ENCODE peak calls at places on chromosomes 12 and 14, in nine cellular contexts. B, Z, Q, C, R, M, T, P and E are unnamed samples.

GRCh38 chr12:17381211-17381610 is 708.8 kb downstream of the RERGL start:
- DNase-seq in B (no peak), Z (no peak), Q (no peak), C (no peak), R (no peak), M (no peak), T (no peak), P (no peak), E (no peak)

GRCh38 chr14:58362798-58363412 is 32.8 kb upstream of the TOMM20L start:
- DNase-seq in B (no peak), Z (peak; percentile 14), Q (no peak), C (peak; percentile 4), R (no peak), M (no peak), T (peak; percentile 17), P (no peak), E (no peak)

GRCh38 chr12:109818900-109819500 is 14.2 kb downstream of the TRPV4 start:
- DNase-seq in B (no peak), Z (peak; percentile 20), Q (no peak), C (peak; percentile 8), R (no peak), M (no peak), T (peak; percentile 52), P (no peak), E (no peak)

GRCh38 chr14:77562681-77563080 is 53.8 kb downstream of the SPTLC2 start:
- DNase-seq in B (no peak), Z (peak; percentile 92), Q (no peak), C (peak; percentile 89), R (no peak), M (no peak), T (peak; percentile 98), P (no peak), E (no peak)

GRCh38 chr12:12333980-12334709 is 15.9 kb downstream of the MANSC1 start:
- DNase-seq in B (no peak), Z (peak; percentile 49), Q (peak; percentile 48), C (peak; percentile 27), R (peak; percentile 32), M (no peak), T (peak; percentile 46), P (peak; percentile 62), E (peak; percentile 75)

GRCh38 chr14:36346052-36346451 is 25.6 kb upstream of the MBIP start:
- DNase-seq in B (no peak), Z (no peak), Q (no peak), C (no peak), R (no peak), M (no peak), T (no peak), P (no peak), E (no peak)

GRCh38 chr12:63151061-63151897 is at the start of gene AVPR1A:
- DNase-seq in B (no peak), Z (no peak), Q (peak; percentile 29), C (no peak), R (peak; percentile 60), M (peak; percentile 67), T (no peak), P (no peak), E (no peak)

GRCh38 chr14:96126783-96127271 is 77.8 kb upstream of the BDKRB2 start:
- DNase-seq in B (no peak), Z (no peak), Q (no peak), C (no peak), R (no peak), M (no peak), T (peak; percentile 55), P (no peak), E (no peak)

GRCh38 chr14:76546426-76547221 is 170.7 kb downstream of the ESRRB start:
- DNase-seq in B (no peak), Z (no peak), Q (no peak), C (no peak), R (no peak), M (no peak), T (no peak), P (peak; percentile 11), E (no peak)

GRCh38 chr12:96295532-96296160 is 101.5 kb downstream of the ELK3 start:
- DNase-seq in B (no peak), Z (no peak), Q (no peak), C (no peak), R (no peak), M (no peak), T (no peak), P (no peak), E (no peak)

GRCh38 chr12:96297504-96297903 is 102.7 kb downstream of the CDK17 start:
- DNase-seq in B (no peak), Z (no peak), Q (no peak), C (no peak), R (no peak), M (no peak), T (no peak), P (no peak), E (no peak)

GRCh38 chr12:96294831-96295230 is 100.7 kb downstream of the ELK3 start:
- DNase-seq in B (no peak), Z (peak; percentile 76), Q (no peak), C (peak; percentile 74), R (no peak), M (no peak), T (peak; percentile 53), P (no peak), E (no peak)

GRCh38 chr12:96289067-96289466 is 94.9 kb downstream of the ELK3 start:
- DNase-seq in B (no peak), Z (no peak), Q (no peak), C (no peak), R (no peak), M (no peak), T (no peak), P (no peak), E (no peak)

GRCh38 chr12:96293093-96293492 is 98.9 kb downstream of the ELK3 start:
- DNase-seq in B (no peak), Z (no peak), Q (no peak), C (no peak), R (no peak), M (no peak), T (no peak), P (no peak), E (no peak)
- H3K36me3 ChIP-seq in B (peaks cover 7% of the 10 kb centered on the region), Z (peaks cover 1% of the 10 kb centered on the region), Q (peaks cover 44% of the 10 kb centered on the region), C (peaks cover 46% of the 10 kb centered on the region), R (peaks cover 99% of the 10 kb centered on the region), M (peaks cover 14% of the 10 kb centered on the region), T (peaks cover 41% of the 10 kb centered on the region), P (peaks cover 87% of the 10 kb centered on the region), E (no peaks in the 10 kb centered on the region)

GRCh38 chr14:65486856-65487255 is 74.3 kb downstream of the FUT8 start:
- DNase-seq in B (no peak), Z (peak; percentile 64), Q (no peak), C (peak; percentile 51), R (no peak), M (no peak), T (peak; percentile 42), P (no peak), E (no peak)
- TF ChIP-seq CTCF in B (no peak), Z (no peak), Q (no peak), C (no peak), R (no peak), M (no peak), T (no peak), P (peak; percentile 26), E (no peak)

DNA sequence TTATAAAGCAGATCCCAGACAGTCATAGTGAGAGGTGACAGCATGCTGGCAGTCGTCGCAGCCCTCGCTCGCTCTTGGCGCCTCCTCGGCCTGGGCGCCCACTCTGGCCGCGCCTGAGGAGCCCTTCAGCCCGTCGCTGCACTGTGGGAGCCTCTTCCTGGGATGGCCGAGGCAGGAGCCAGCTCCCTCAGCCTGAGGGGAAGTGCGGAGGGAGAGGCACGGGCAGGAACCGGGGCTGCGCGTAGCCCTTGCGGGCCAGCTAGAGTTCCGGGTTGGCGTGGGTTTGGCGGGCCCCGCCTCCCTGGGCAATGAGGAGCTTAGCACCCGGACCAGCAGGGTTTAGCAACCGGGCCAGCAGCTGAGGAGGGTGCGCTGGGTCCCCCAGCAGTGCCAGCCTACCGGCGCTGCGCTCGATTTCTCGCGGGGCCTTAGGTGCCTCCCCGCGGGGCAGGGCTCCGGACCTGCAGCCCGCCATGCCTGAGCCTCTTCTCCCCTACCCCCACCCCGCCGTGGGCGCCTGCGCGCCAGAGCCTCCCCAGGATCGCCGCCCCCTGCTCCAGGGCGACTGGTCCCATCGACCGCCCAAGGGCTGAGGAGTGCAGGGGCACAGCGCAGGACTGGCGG is 451.2 kb upstream of the DCN start:
- DNase-seq in B (no peak), Z (no peak), Q (no peak), C (no peak), R (no peak), M (peak; percentile 68), T (no peak), P (no peak), E (no peak)
- H3K4me3 ChIP-seq in B (no peak overlapping the region), Z (no peak overlapping the region), Q (no peak overlapping the region), C (no peak overlapping the region), R (no peak overlapping the region), M (no peak overlapping the region), T (no peak overlapping the region), P (no peak overlapping the region), E (no peak overlapping the region)

GRCh38 chr12:69388371-69388770 is 28.8 kb downstream of the YEATS4 start:
- DNase-seq in B (no peak), Z (peak; percentile 70), Q (no peak), C (peak; percentile 63), R (no peak), M (no peak), T (peak; percentile 81), P (no peak), E (peak; percentile 50)

GRCh38 chr12:69383074-69383473 is 23.5 kb downstream of the YEATS4 start:
- DNase-seq in B (no peak), Z (no peak), Q (no peak), C (no peak), R (no peak), M (no peak), T (no peak), P (no peak), E (no peak)

GRCh38 chr12:69389836-69390235 is 30.3 kb downstream of the YEATS4 start:
- DNase-seq in B (no peak), Z (peak; percentile 76), Q (no peak), C (peak; percentile 73), R (no peak), M (no peak), T (peak; percentile 79), P (no peak), E (no peak)

GRCh38 chr12:69386921-69387320 is 27.4 kb downstream of the YEATS4 start:
- DNase-seq in B (no peak), Z (no peak), Q (no peak), C (no peak), R (no peak), M (no peak), T (no peak), P (no peak), E (no peak)

DNA sequence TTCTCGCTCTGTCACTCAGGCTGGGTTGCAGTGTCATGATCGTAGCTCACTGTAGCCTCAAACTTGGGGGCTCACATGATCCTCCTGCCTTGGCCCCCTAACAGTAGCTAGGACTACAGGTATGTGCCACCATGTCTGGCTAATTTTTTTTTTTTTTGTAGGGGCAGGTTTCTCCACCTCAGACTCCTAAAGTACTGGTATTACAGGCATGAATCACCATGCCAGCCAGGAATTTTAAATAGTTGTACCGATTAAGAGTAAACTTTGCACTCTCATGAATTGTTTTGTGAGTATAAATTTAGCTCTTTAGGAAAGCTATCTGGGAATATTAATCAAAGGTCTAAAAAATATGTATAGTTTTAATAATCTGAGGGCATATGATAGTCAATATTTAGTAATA is 25.5 kb downstream of the YEATS4 start:
- DNase-seq in B (no peak), Z (no peak), Q (no peak), C (no peak), R (no peak), M (no peak), T (no peak), P (no peak), E (no peak)
- H3K36me3 ChIP-seq in B (no peaks in the 10 kb centered on the region), Z (no peaks in the 10 kb centered on the region), Q (peaks cover 7% of the 10 kb centered on the region), C (no peaks in the 10 kb centered on the region), R (peaks cover 11% of the 10 kb centered on the region), M (peaks cover under 1% of the 10 kb centered on the region), T (no peaks in the 10 kb centered on the region), P (peaks cover 84% of the 10 kb centered on the region), E (peaks cover 1% of the 10 kb centered on the region)